ENCODE peak calls at places on chromosomes 6 and 20, in nine cellular contexts. One of them, this sample, is unnamed.

GRCh38 chr20:48703511-48704219 is 124.1 kb downstream of the PREX1 start:
- DNase-seq in GM23248: no peak
- DNase-seq in fibroblast of the aortic adventitia: no peak
- DNase-seq in BJ: no peak
- DNase-seq in fibroblast of lung: no peak
- DNase-seq in cardiac muscle cell: no peak
- DNase-seq in CD4-positive, alpha-beta memory T cell: no peak
- DNase-seq in WERI-Rb-1: no peak
- DNase-seq in right cardiac atrium: peak; percentile 84
- DNase-seq in this sample: peak; percentile 42

GRCh38 chr6:116386581-116387299 is 16.0 kb downstream of the DSE start:
- DNase-seq in WERI-Rb-1: no peak
- DNase-seq in right cardiac atrium: no peak
- DNase-seq in fibroblast of the aortic adventitia: peak; percentile 83
- DNase-seq in fibroblast of lung: peak; percentile 66
- DNase-seq in BJ: no peak
- DNase-seq in CD4-positive, alpha-beta memory T cell: no peak
- DNase-seq in cardiac muscle cell: no peak
- DNase-seq in GM23248: peak; percentile 76
- DNase-seq in this sample: no peak

GRCh38 chr6:1864496-1864895 is 254.8 kb downstream of the FOXC1 start:
- DNase-seq in CD4-positive, alpha-beta memory T cell: no peak
- DNase-seq in cardiac muscle cell: peak; percentile 71
- DNase-seq in BJ: no peak
- DNase-seq in fibroblast of lung: no peak
- DNase-seq in fibroblast of the aortic adventitia: no peak
- DNase-seq in WERI-Rb-1: no peak
- DNase-seq in right cardiac atrium: no peak
- DNase-seq in GM23248: no peak
- DNase-seq in this sample: no peak

GRCh38 chr6:149918151-149918905 is 4.6 kb downstream of the RAET1G start:
- DNase-seq in CD4-positive, alpha-beta memory T cell: no peak
- DNase-seq in BJ: no peak
- DNase-seq in GM23248: no peak
- DNase-seq in WERI-Rb-1: no peak
- DNase-seq in fibroblast of the aortic adventitia: no peak
- DNase-seq in cardiac muscle cell: no peak
- DNase-seq in fibroblast of lung: no peak
- DNase-seq in right cardiac atrium: no peak
- DNase-seq in this sample: no peak

GRCh38 chr20:14633507-14633906 is 296.1 kb upstream of the FLRT3 start:
- DNase-seq in fibroblast of the aortic adventitia: no peak
- DNase-seq in cardiac muscle cell: no peak
- DNase-seq in CD4-positive, alpha-beta memory T cell: no peak
- DNase-seq in BJ: no peak
- DNase-seq in GM23248: peak; percentile 38
- DNase-seq in WERI-Rb-1: no peak
- DNase-seq in right cardiac atrium: no peak
- DNase-seq in fibroblast of lung: no peak
- DNase-seq in this sample: no peak

GRCh38 chr6:105748737-105749161 is 337.4 kb upstream of the PRDM1 start:
- DNase-seq in cardiac muscle cell: no peak
- DNase-seq in fibroblast of lung: peak; percentile 19
- DNase-seq in BJ: no peak
- DNase-seq in fibroblast of the aortic adventitia: peak; percentile 56
- DNase-seq in CD4-positive, alpha-beta memory T cell: no peak
- DNase-seq in GM23248: peak; percentile 84
- DNase-seq in WERI-Rb-1: no peak
- DNase-seq in right cardiac atrium: no peak
- DNase-seq in this sample: no peak

GRCh38 chr6:37369321-37370196 is 15.8 kb downstream of the RNF8 start:
- DNase-seq in fibroblast of the aortic adventitia: peak; percentile 41
- DNase-seq in WERI-Rb-1: no peak
- DNase-seq in GM23248: peak; percentile 35
- DNase-seq in CD4-positive, alpha-beta memory T cell: no peak
- DNase-seq in cardiac muscle cell: no peak
- DNase-seq in BJ: no peak
- DNase-seq in right cardiac atrium: no peak
- DNase-seq in fibroblast of lung: no peak
- DNase-seq in this sample: no peak

GRCh38 chr20:52105573-52106422 is 85.8 kb downstream of the ZFP64 start:
- DNase-seq in CD4-positive, alpha-beta memory T cell: no peak
- DNase-seq in cardiac muscle cell: peak; percentile 47
- DNase-seq in BJ: no peak
- DNase-seq in right cardiac atrium: no peak
- DNase-seq in WERI-Rb-1: no peak
- DNase-seq in fibroblast of lung: peak; percentile 45
- DNase-seq in fibroblast of the aortic adventitia: no peak
- DNase-seq in GM23248: peak; percentile 55
- DNase-seq in this sample: no peak

GRCh38 chr6:167755461-167755860 is 71.2 kb upstream of the AFDN start:
- DNase-seq in BJ: no peak
- DNase-seq in GM23248: no peak
- DNase-seq in CD4-positive, alpha-beta memory T cell: no peak
- DNase-seq in cardiac muscle cell: no peak
- DNase-seq in fibroblast of lung: no peak
- DNase-seq in right cardiac atrium: no peak
- DNase-seq in fibroblast of the aortic adventitia: no peak
- DNase-seq in WERI-Rb-1: no peak
- DNase-seq in this sample: no peak

GRCh38 chr6:136016228-136017225 is 165.0 kb downstream of the PDE7B start:
- DNase-seq in right cardiac atrium: no peak
- DNase-seq in CD4-positive, alpha-beta memory T cell: no peak
- DNase-seq in GM23248: peak; percentile 48
- DNase-seq in fibroblast of the aortic adventitia: peak; percentile 49
- DNase-seq in fibroblast of lung: no peak
- DNase-seq in BJ: no peak
- DNase-seq in WERI-Rb-1: no peak
- DNase-seq in cardiac muscle cell: no peak
- DNase-seq in this sample: no peak

GRCh38 chr6:50850223-50850751 is 31.6 kb downstream of the TFAP2B start:
- DNase-seq in CD4-positive, alpha-beta memory T cell: no peak
- DNase-seq in GM23248: no peak
- DNase-seq in cardiac muscle cell: peak; percentile 60
- DNase-seq in WERI-Rb-1: peak; percentile 83
- DNase-seq in right cardiac atrium: no peak
- DNase-seq in fibroblast of lung: no peak
- DNase-seq in fibroblast of the aortic adventitia: peak; percentile 1
- DNase-seq in BJ: no peak
- DNase-seq in this sample: no peak

GRCh38 chr20:62030357-62030756 is 35.3 kb downstream of the TAF4 start:
- DNase-seq in BJ: no peak
- DNase-seq in cardiac muscle cell: no peak
- DNase-seq in CD4-positive, alpha-beta memory T cell: no peak
- DNase-seq in fibroblast of lung: no peak
- DNase-seq in GM23248: no peak
- DNase-seq in WERI-Rb-1: no peak
- DNase-seq in fibroblast of the aortic adventitia: no peak
- DNase-seq in right cardiac atrium: peak; percentile 2
- DNase-seq in this sample: no peak

GRCh38 chr6:747921-748320 is 55.0 kb upstream of the EXOC2 start:
- DNase-seq in fibroblast of lung: peak; percentile 51
- DNase-seq in CD4-positive, alpha-beta memory T cell: no peak
- DNase-seq in right cardiac atrium: no peak
- DNase-seq in GM23248: no peak
- DNase-seq in WERI-Rb-1: no peak
- DNase-seq in cardiac muscle cell: no peak
- DNase-seq in BJ: no peak
- DNase-seq in fibroblast of the aortic adventitia: no peak
- DNase-seq in this sample: no peak

GRCh38 chr20:4134861-4135379 is 119.6 kb upstream of the RNF24 start:
- DNase-seq in fibroblast of lung: no peak
- DNase-seq in cardiac muscle cell: no peak
- DNase-seq in BJ: no peak
- DNase-seq in CD4-positive, alpha-beta memory T cell: no peak
- DNase-seq in WERI-Rb-1: no peak
- DNase-seq in GM23248: no peak
- DNase-seq in right cardiac atrium: no peak
- DNase-seq in fibroblast of the aortic adventitia: no peak
- DNase-seq in this sample: no peak
- H3K4me3 ChIP-seq in fibroblast of lung: no peak overlapping the region
- H3K4me3 ChIP-seq in cardiac muscle cell: no peak overlapping the region
- H3K4me3 ChIP-seq in BJ: no peak overlapping the region
- H3K4me3 ChIP-seq in CD4-positive, alpha-beta memory T cell: no peak overlapping the region
- H3K4me3 ChIP-seq in WERI-Rb-1: no peak overlapping the region
- H3K4me3 ChIP-seq in GM23248: no peak overlapping the region
- H3K4me3 ChIP-seq in right cardiac atrium: no peak overlapping the region
- H3K4me3 ChIP-seq in fibroblast of the aortic adventitia: no peak overlapping the region
- H3K4me3 ChIP-seq in this sample: no peak overlapping the region

DNA sequence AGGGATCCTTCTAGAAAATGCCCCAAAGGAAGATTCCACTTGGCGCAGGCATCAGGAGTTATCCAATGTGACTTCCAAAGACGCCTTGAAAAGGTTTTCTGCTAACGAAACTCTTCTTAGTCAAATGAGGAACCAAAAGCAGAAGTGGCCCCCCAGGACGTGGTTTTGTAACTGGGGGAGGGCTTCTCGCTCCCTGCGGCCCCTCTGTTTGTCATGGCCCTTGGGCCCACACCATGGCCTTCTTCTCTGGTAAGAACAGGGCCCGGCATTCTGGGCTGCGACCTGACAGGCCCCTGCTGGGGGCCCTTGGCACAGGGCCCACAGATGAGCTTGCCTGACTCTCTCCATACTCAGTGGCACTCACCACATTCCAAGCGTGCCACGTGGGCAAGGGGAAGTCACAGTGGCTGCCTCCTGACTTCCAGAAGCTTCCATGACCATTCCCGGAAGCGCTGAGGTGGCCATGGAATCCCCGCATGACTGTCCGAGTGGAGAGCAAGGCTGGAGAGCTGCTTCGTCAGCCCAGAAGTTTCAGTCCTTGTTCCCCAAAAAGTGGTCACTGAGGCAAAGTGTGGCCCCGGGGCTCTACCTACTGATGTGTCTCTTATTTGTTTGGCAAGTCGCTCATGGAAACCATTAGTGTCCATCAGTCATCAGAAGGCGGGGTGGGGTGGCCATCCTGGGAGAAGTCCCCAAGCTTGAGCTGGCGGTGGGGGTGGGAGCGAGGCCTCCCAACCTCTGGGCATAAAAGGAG is 881 bp upstream of the CTSZ start:
- DNase-seq in fibroblast of the aortic adventitia: no peak
- DNase-seq in CD4-positive, alpha-beta memory T cell: no peak
- DNase-seq in right cardiac atrium: peak; percentile 78
- DNase-seq in fibroblast of lung: no peak
- DNase-seq in GM23248: no peak
- DNase-seq in WERI-Rb-1: no peak
- DNase-seq in cardiac muscle cell: no peak
- DNase-seq in BJ: no peak
- DNase-seq in this sample: no peak
- H3K4me3 ChIP-seq in fibroblast of the aortic adventitia: no peak overlapping the region
- H3K4me3 ChIP-seq in CD4-positive, alpha-beta memory T cell: no peak overlapping the region
- H3K4me3 ChIP-seq in right cardiac atrium: no peak overlapping the region
- H3K4me3 ChIP-seq in fibroblast of lung: no peak overlapping the region
- H3K4me3 ChIP-seq in GM23248: no peak overlapping the region
- H3K4me3 ChIP-seq in WERI-Rb-1: no peak overlapping the region
- H3K4me3 ChIP-seq in cardiac muscle cell: no peak overlapping the region
- H3K4me3 ChIP-seq in BJ: no peak overlapping the region
- H3K4me3 ChIP-seq in this sample: peak overlapping the region; percentile 81

DNA sequence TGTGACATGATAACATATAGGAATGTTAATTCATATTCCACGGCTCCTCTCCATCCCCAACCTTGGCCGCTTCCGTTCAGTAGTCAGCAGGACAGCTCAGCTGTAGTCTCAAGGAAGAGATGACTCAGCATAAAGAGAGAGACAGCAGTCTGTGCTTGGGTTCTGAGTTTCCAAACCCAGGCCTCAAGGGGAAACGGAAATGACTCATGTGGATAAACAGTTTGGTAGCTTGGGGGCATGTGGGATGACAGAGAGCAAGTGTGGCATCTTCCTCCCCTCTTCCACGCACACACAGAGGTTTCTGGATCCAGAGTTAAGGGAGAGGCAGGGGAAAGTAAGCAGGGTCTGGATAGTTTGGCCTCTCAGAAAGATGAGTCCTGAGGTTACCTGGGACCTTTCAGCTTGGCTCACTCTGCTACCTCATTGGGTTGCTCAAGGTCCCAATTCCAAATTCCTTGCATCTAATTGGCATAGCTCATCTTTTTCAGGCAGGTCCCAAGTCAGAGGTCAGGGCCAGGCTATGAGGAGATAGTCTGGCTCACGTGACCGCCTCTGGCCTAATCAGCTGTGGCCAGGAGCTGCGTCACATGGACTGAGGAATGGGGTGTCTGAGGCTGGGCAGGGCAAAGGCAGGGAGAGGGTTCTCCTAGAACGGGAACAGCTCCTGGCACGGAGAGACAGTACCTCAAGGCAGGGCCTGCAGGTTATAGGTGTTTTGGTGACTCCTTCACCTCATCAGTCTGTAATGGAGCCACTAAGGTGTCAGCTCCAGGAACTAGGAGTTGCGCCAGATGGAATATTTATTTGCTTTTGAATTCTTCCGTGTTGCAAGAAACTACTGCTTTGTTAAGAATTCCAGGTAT is 36.5 kb upstream of the MLN start:
- DNase-seq in GM23248: peak; percentile 99
- DNase-seq in WERI-Rb-1: peak; percentile 64
- DNase-seq in fibroblast of lung: peak; percentile 92
- DNase-seq in BJ: peak; percentile 92
- DNase-seq in CD4-positive, alpha-beta memory T cell: peak; percentile 24
- DNase-seq in cardiac muscle cell: no peak
- DNase-seq in fibroblast of the aortic adventitia: peak; percentile 93
- DNase-seq in right cardiac atrium: peak; percentile 51
- DNase-seq in this sample: no peak
- H3K4me3 ChIP-seq in GM23248: no peak overlapping the region
- H3K4me3 ChIP-seq in WERI-Rb-1: peak overlapping the region; percentile 5
- H3K4me3 ChIP-seq in fibroblast of lung: no peak overlapping the region
- H3K4me3 ChIP-seq in BJ: no peak overlapping the region
- H3K4me3 ChIP-seq in CD4-positive, alpha-beta memory T cell: no peak overlapping the region
- H3K4me3 ChIP-seq in cardiac muscle cell: no peak overlapping the region
- H3K4me3 ChIP-seq in fibroblast of the aortic adventitia: no peak overlapping the region
- H3K4me3 ChIP-seq in right cardiac atrium: no peak overlapping the region
- H3K4me3 ChIP-seq in this sample: no peak overlapping the region

GRCh38 chr6:27777614-27778355 is 134.4 kb downstream of the OR2B2 start:
- DNase-seq in BJ: no peak
- DNase-seq in fibroblast of lung: no peak
- DNase-seq in fibroblast of the aortic adventitia: peak; percentile 13
- DNase-seq in GM23248: no peak
- DNase-seq in WERI-Rb-1: no peak
- DNase-seq in right cardiac atrium: no peak
- DNase-seq in cardiac muscle cell: no peak
- DNase-seq in CD4-positive, alpha-beta memory T cell: no peak
- DNase-seq in this sample: no peak

GRCh38 chr6:27775796-27776184 is 136.4 kb downstream of the OR2B2 start:
- DNase-seq in BJ: no peak
- DNase-seq in CD4-positive, alpha-beta memory T cell: no peak
- DNase-seq in fibroblast of the aortic adventitia: no peak
- DNase-seq in fibroblast of lung: no peak
- DNase-seq in right cardiac atrium: no peak
- DNase-seq in cardiac muscle cell: no peak
- DNase-seq in WERI-Rb-1: no peak
- DNase-seq in GM23248: peak; percentile 51
- DNase-seq in this sample: no peak

GRCh38 chr6:27776504-27776903 is 135.7 kb downstream of the OR2B2 start:
- DNase-seq in BJ: no peak
- DNase-seq in fibroblast of lung: no peak
- DNase-seq in cardiac muscle cell: no peak
- DNase-seq in CD4-positive, alpha-beta memory T cell: no peak
- DNase-seq in fibroblast of the aortic adventitia: no peak
- DNase-seq in right cardiac atrium: no peak
- DNase-seq in WERI-Rb-1: no peak
- DNase-seq in GM23248: no peak
- DNase-seq in this sample: no peak

GRCh38 chr6:27778625-27779417 is 133.4 kb downstream of the OR2B2 start:
- DNase-seq in fibroblast of lung: no peak
- DNase-seq in cardiac muscle cell: no peak
- DNase-seq in right cardiac atrium: no peak
- DNase-seq in GM23248: no peak
- DNase-seq in BJ: no peak
- DNase-seq in CD4-positive, alpha-beta memory T cell: no peak
- DNase-seq in WERI-Rb-1: no peak
- DNase-seq in fibroblast of the aortic adventitia: no peak
- DNase-seq in this sample: no peak

GRCh38 chr6:27777126-27777525 is 135.1 kb downstream of the OR2B2 start:
- DNase-seq in CD4-positive, alpha-beta memory T cell: no peak
- DNase-seq in fibroblast of the aortic adventitia: no peak
- DNase-seq in cardiac muscle cell: no peak
- DNase-seq in BJ: no peak
- DNase-seq in WERI-Rb-1: no peak
- DNase-seq in right cardiac atrium: no peak
- DNase-seq in GM23248: no peak
- DNase-seq in fibroblast of lung: no peak
- DNase-seq in this sample: no peak
- H3K4me3 ChIP-seq in CD4-positive, alpha-beta memory T cell: no peak overlapping the region
- H3K4me3 ChIP-seq in fibroblast of the aortic adventitia: no peak overlapping the region
- H3K4me3 ChIP-seq in cardiac muscle cell: no peak overlapping the region
- H3K4me3 ChIP-seq in BJ: no peak overlapping the region
- H3K4me3 ChIP-seq in WERI-Rb-1: no peak overlapping the region
- H3K4me3 ChIP-seq in right cardiac atrium: no peak overlapping the region
- H3K4me3 ChIP-seq in GM23248: no peak overlapping the region
- H3K4me3 ChIP-seq in fibroblast of lung: no peak overlapping the region
- H3K4me3 ChIP-seq in this sample: no peak overlapping the region

This sample was measured in thoracic aorta.